ENCODE peak calls at places on chromosomes 5 and 9, in ten cellular contexts. One of them, this sample, is unnamed.

GRCh38 chr5:43389679-43390329 is 22.4 kb downstream of the CCL28 start:
- DNase-seq in breast epithelium: no peak
- DNase-seq in uterus: peak
- DNase-seq in GM12864: peak
- DNase-seq in GM23248: peak
- DNase-seq in CD8-positive, alpha-beta T cell: no peak
- DNase-seq in cardiac fibroblast: peak
- DNase-seq in hepatocyte: peak
- DNase-seq in mucosa of descending colon: no peak
- DNase-seq in suprapubic skin: no peak
- DNase-seq in this sample: peak

GRCh38 chr5:1029270-1029944 is 20.8 kb downstream of the NKD2 start:
- DNase-seq in breast epithelium: no peak
- DNase-seq in uterus: no peak
- DNase-seq in GM12864: no peak
- DNase-seq in GM23248: no peak
- DNase-seq in CD8-positive, alpha-beta T cell: no peak
- DNase-seq in cardiac fibroblast: no peak
- DNase-seq in hepatocyte: no peak
- DNase-seq in mucosa of descending colon: no peak
- DNase-seq in suprapubic skin: peak
- DNase-seq in this sample: no peak

GRCh38 chr5:141664733-141665461 is 13.7 kb upstream of the FCHSD1 start:
- DNase-seq in breast epithelium: peak
- DNase-seq in uterus: peak
- DNase-seq in GM12864: peak
- DNase-seq in GM23248: peak
- DNase-seq in CD8-positive, alpha-beta T cell: peak
- DNase-seq in cardiac fibroblast: peak
- DNase-seq in hepatocyte: peak
- DNase-seq in mucosa of descending colon: peak
- DNase-seq in suprapubic skin: no peak
- DNase-seq in this sample: peak

GRCh38 chr9:119905706-119906105 is 536.5 kb upstream of the BRINP1 start:
- DNase-seq in breast epithelium: no peak
- DNase-seq in uterus: no peak
- DNase-seq in GM12864: no peak
- DNase-seq in GM23248: peak
- DNase-seq in CD8-positive, alpha-beta T cell: no peak
- DNase-seq in cardiac fibroblast: no peak
- DNase-seq in hepatocyte: no peak
- DNase-seq in mucosa of descending colon: no peak
- DNase-seq in suprapubic skin: no peak
- DNase-seq in this sample: no peak

GRCh38 chr5:175687231-175687701 is 29.4 kb downstream of the HRH2 start:
- DNase-seq in breast epithelium: no peak
- DNase-seq in uterus: peak
- DNase-seq in GM12864: no peak
- DNase-seq in GM23248: no peak
- DNase-seq in CD8-positive, alpha-beta T cell: no peak
- DNase-seq in cardiac fibroblast: no peak
- DNase-seq in hepatocyte: no peak
- DNase-seq in mucosa of descending colon: no peak
- DNase-seq in suprapubic skin: no peak
- DNase-seq in this sample: no peak

GRCh38 chr5:141680751-141681201 is 1.3 kb downstream of the ARAP3 start:
- DNase-seq in breast epithelium: no peak
- DNase-seq in uterus: no peak
- DNase-seq in GM12864: no peak
- DNase-seq in GM23248: no peak
- DNase-seq in CD8-positive, alpha-beta T cell: no peak
- DNase-seq in cardiac fibroblast: peak
- DNase-seq in hepatocyte: no peak
- DNase-seq in mucosa of descending colon: peak
- DNase-seq in suprapubic skin: no peak
- DNase-seq in this sample: no peak

GRCh38 chr9:136603901-136604816 is 58.3 kb upstream of the NOTCH1 start:
- DNase-seq in breast epithelium: no peak
- DNase-seq in uterus: no peak
- DNase-seq in GM12864: no peak
- DNase-seq in GM23248: no peak
- DNase-seq in CD8-positive, alpha-beta T cell: no peak
- DNase-seq in cardiac fibroblast: no peak
- DNase-seq in hepatocyte: no peak
- DNase-seq in mucosa of descending colon: peak
- DNase-seq in suprapubic skin: no peak
- DNase-seq in this sample: no peak

GRCh38 chr9:1709347-1709746 is 305.8 kb upstream of the SMARCA2 start:
- DNase-seq in breast epithelium: no peak
- DNase-seq in uterus: no peak
- DNase-seq in GM12864: no peak
- DNase-seq in GM23248: peak
- DNase-seq in CD8-positive, alpha-beta T cell: no peak
- DNase-seq in cardiac fibroblast: peak
- DNase-seq in hepatocyte: no peak
- DNase-seq in mucosa of descending colon: no peak
- DNase-seq in suprapubic skin: no peak
- DNase-seq in this sample: no peak

GRCh38 chr9:90455316-90455715 is 187.3 kb downstream of the DIRAS2 start:
- DNase-seq in breast epithelium: no peak
- DNase-seq in uterus: no peak
- DNase-seq in GM12864: no peak
- DNase-seq in GM23248: no peak
- DNase-seq in CD8-positive, alpha-beta T cell: no peak
- DNase-seq in cardiac fibroblast: no peak
- DNase-seq in hepatocyte: no peak
- DNase-seq in mucosa of descending colon: no peak
- DNase-seq in suprapubic skin: no peak
- DNase-seq in this sample: no peak

GRCh38 chr5:106258591-106259125 is 1412.1 kb downstream of the EFNA5 start:
- DNase-seq in breast epithelium: no peak
- DNase-seq in uterus: no peak
- DNase-seq in GM12864: no peak
- DNase-seq in GM23248: peak
- DNase-seq in CD8-positive, alpha-beta T cell: no peak
- DNase-seq in cardiac fibroblast: peak
- DNase-seq in hepatocyte: no peak
- DNase-seq in mucosa of descending colon: no peak
- DNase-seq in suprapubic skin: no peak
- DNase-seq in this sample: no peak

GRCh38 chr9:93555370-93555769 is 21.0 kb upstream of the PHF2 start:
- DNase-seq in breast epithelium: no peak
- DNase-seq in uterus: no peak
- DNase-seq in GM12864: no peak
- DNase-seq in GM23248: no peak
- DNase-seq in CD8-positive, alpha-beta T cell: no peak
- DNase-seq in cardiac fibroblast: no peak
- DNase-seq in hepatocyte: no peak
- DNase-seq in mucosa of descending colon: no peak
- DNase-seq in suprapubic skin: no peak
- DNase-seq in this sample: no peak

GRCh38 chr9:83196946-83197345 is 134.0 kb upstream of the RASEF start:
- DNase-seq in breast epithelium: no peak
- DNase-seq in uterus: no peak
- DNase-seq in GM12864: no peak
- DNase-seq in GM23248: no peak
- DNase-seq in CD8-positive, alpha-beta T cell: no peak
- DNase-seq in cardiac fibroblast: no peak
- DNase-seq in hepatocyte: no peak
- DNase-seq in mucosa of descending colon: no peak
- DNase-seq in suprapubic skin: no peak
- DNase-seq in this sample: no peak

GRCh38 chr9:116565986-116566385 is 121.1 kb upstream of the TRIM32 start:
- DNase-seq in breast epithelium: no peak
- DNase-seq in uterus: no peak
- DNase-seq in GM12864: no peak
- DNase-seq in GM23248: peak
- DNase-seq in CD8-positive, alpha-beta T cell: no peak
- DNase-seq in cardiac fibroblast: no peak
- DNase-seq in hepatocyte: no peak
- DNase-seq in mucosa of descending colon: no peak
- DNase-seq in suprapubic skin: no peak
- DNase-seq in this sample: no peak

GRCh38 chr9:131030239-131030977 is 21.4 kb downstream of the LAMC3 start:
- DNase-seq in breast epithelium: no peak
- DNase-seq in uterus: no peak
- DNase-seq in GM12864: no peak
- DNase-seq in GM23248: no peak
- DNase-seq in CD8-positive, alpha-beta T cell: no peak
- DNase-seq in cardiac fibroblast: no peak
- DNase-seq in hepatocyte: no peak
- DNase-seq in mucosa of descending colon: no peak
- DNase-seq in suprapubic skin: no peak
- DNase-seq in this sample: no peak

GRCh38 chr9:131543141-131543540 is 2.2 kb upstream of the PRRT1B start:
- DNase-seq in breast epithelium: no peak
- DNase-seq in uterus: no peak
- DNase-seq in GM12864: no peak
- DNase-seq in GM23248: no peak
- DNase-seq in CD8-positive, alpha-beta T cell: no peak
- DNase-seq in cardiac fibroblast: no peak
- DNase-seq in hepatocyte: no peak
- DNase-seq in mucosa of descending colon: no peak
- DNase-seq in suprapubic skin: no peak
- DNase-seq in this sample: no peak

GRCh38 chr9:121267689-121268597 is at the start of gene GSN:
- DNase-seq in breast epithelium: peak
- DNase-seq in uterus: peak
- DNase-seq in GM12864: no peak
- DNase-seq in GM23248: peak
- DNase-seq in CD8-positive, alpha-beta T cell: peak
- DNase-seq in cardiac fibroblast: peak
- DNase-seq in hepatocyte: peak
- DNase-seq in mucosa of descending colon: peak
- DNase-seq in suprapubic skin: peak
- DNase-seq in this sample: no peak

GRCh38 chr5:55636711-55637110 is 75.4 kb downstream of the SLC38A9 start:
- DNase-seq in breast epithelium: no peak
- DNase-seq in uterus: peak
- DNase-seq in GM12864: no peak
- DNase-seq in GM23248: peak
- DNase-seq in CD8-positive, alpha-beta T cell: no peak
- DNase-seq in cardiac fibroblast: peak
- DNase-seq in hepatocyte: peak
- DNase-seq in mucosa of descending colon: no peak
- DNase-seq in suprapubic skin: no peak
- DNase-seq in this sample: no peak

GRCh38 chr5:122377023-122377422 is 65.0 kb downstream of the SNCAIP start:
- DNase-seq in breast epithelium: no peak
- DNase-seq in uterus: no peak
- DNase-seq in GM12864: no peak
- DNase-seq in GM23248: peak
- DNase-seq in CD8-positive, alpha-beta T cell: no peak
- DNase-seq in cardiac fibroblast: no peak
- DNase-seq in hepatocyte: no peak
- DNase-seq in mucosa of descending colon: no peak
- DNase-seq in suprapubic skin: no peak
- DNase-seq in this sample: no peak

GRCh38 chr5:158807-159447 is 32.4 kb upstream of the LRRC14B start:
- DNase-seq in breast epithelium: no peak
- DNase-seq in uterus: no peak
- DNase-seq in GM12864: no peak
- DNase-seq in GM23248: no peak
- DNase-seq in CD8-positive, alpha-beta T cell: peak
- DNase-seq in cardiac fibroblast: no peak
- DNase-seq in hepatocyte: no peak
- DNase-seq in mucosa of descending colon: no peak
- DNase-seq in suprapubic skin: peak
- DNase-seq in this sample: no peak

GRCh38 chr5:4295663-4296339 is 700.2 kb downstream of the IRX1 start:
- DNase-seq in breast epithelium: no peak
- DNase-seq in uterus: no peak
- DNase-seq in GM12864: no peak
- DNase-seq in GM23248: peak
- DNase-seq in CD8-positive, alpha-beta T cell: no peak
- DNase-seq in cardiac fibroblast: peak
- DNase-seq in hepatocyte: peak
- DNase-seq in mucosa of descending colon: no peak
- DNase-seq in suprapubic skin: no peak
- DNase-seq in this sample: no peak
- H3K4me3 ChIP-seq in breast epithelium: no peak
- H3K4me3 ChIP-seq in uterus: no peak
- H3K4me3 ChIP-seq in GM12864: no peak
- H3K4me3 ChIP-seq in GM23248: no peak
- H3K4me3 ChIP-seq in CD8-positive, alpha-beta T cell: no peak
- H3K4me3 ChIP-seq in cardiac fibroblast: no peak
- H3K4me3 ChIP-seq in hepatocyte: no peak
- H3K4me3 ChIP-seq in mucosa of descending colon: no peak
- H3K4me3 ChIP-seq in suprapubic skin: no peak
- H3K4me3 ChIP-seq in this sample: no peak

GRCh38 chr5:178120661-178121357 is 7.5 kb downstream of the N4BP3 start:
- DNase-seq in breast epithelium: peak
- DNase-seq in uterus: peak
- DNase-seq in GM12864: peak
- DNase-seq in GM23248: peak
- DNase-seq in CD8-positive, alpha-beta T cell: peak
- DNase-seq in cardiac fibroblast: peak
- DNase-seq in hepatocyte: peak
- DNase-seq in mucosa of descending colon: peak
- DNase-seq in suprapubic skin: no peak
- DNase-seq in this sample: peak
- H3K4me3 ChIP-seq in breast epithelium: no peak
- H3K4me3 ChIP-seq in uterus: peak
- H3K4me3 ChIP-seq in GM12864: no peak
- H3K4me3 ChIP-seq in GM23248: peak
- H3K4me3 ChIP-seq in CD8-positive, alpha-beta T cell: peak
- H3K4me3 ChIP-seq in cardiac fibroblast: no peak
- H3K4me3 ChIP-seq in hepatocyte: no peak
- H3K4me3 ChIP-seq in mucosa of descending colon: no peak
- H3K4me3 ChIP-seq in suprapubic skin: no peak
- H3K4me3 ChIP-seq in this sample: no peak

GRCh38 chr5:172766287-172767104 is 4.5 kb downstream of the DUSP1 start:
- DNase-seq in breast epithelium: peak
- DNase-seq in uterus: peak
- DNase-seq in GM12864: no peak
- DNase-seq in GM23248: peak
- DNase-seq in CD8-positive, alpha-beta T cell: no peak
- DNase-seq in cardiac fibroblast: peak
- DNase-seq in hepatocyte: peak
- DNase-seq in mucosa of descending colon: peak
- DNase-seq in suprapubic skin: peak
- DNase-seq in this sample: no peak
- H3K4me3 ChIP-seq in breast epithelium: peak
- H3K4me3 ChIP-seq in uterus: peak
- H3K4me3 ChIP-seq in GM12864: no peak
- H3K4me3 ChIP-seq in GM23248: peak
- H3K4me3 ChIP-seq in CD8-positive, alpha-beta T cell: no peak
- H3K4me3 ChIP-seq in cardiac fibroblast: no peak
- H3K4me3 ChIP-seq in hepatocyte: no peak
- H3K4me3 ChIP-seq in mucosa of descending colon: no peak
- H3K4me3 ChIP-seq in suprapubic skin: peak
- H3K4me3 ChIP-seq in this sample: peak

DNA sequence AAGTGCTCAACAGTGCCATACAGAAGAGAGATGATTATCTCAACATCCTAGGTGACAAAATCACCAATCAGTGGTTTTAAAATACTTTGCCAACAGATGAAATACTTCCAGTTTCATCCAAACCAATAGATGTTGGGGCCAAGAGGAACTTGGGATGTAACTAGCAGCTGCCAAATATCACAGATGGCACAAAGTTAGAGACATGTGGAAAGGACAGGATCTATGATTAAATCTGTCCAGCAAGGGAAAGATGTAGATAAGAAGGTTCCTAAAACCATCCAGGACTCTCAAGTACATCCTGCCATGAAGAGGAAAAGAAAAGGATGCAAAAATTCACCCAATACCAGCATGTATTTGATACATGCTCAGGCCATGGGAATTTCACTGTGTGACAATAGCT is 23.7 kb downstream of the TRPM3 start:
- DNase-seq in breast epithelium: no peak
- DNase-seq in uterus: no peak
- DNase-seq in GM12864: no peak
- DNase-seq in GM23248: no peak
- DNase-seq in CD8-positive, alpha-beta T cell: no peak
- DNase-seq in cardiac fibroblast: no peak
- DNase-seq in hepatocyte: no peak
- DNase-seq in mucosa of descending colon: no peak
- DNase-seq in suprapubic skin: no peak
- DNase-seq in this sample: no peak
- H3K4me3 ChIP-seq in breast epithelium: no peak
- H3K4me3 ChIP-seq in uterus: no peak
- H3K4me3 ChIP-seq in GM12864: no peak
- H3K4me3 ChIP-seq in GM23248: no peak
- H3K4me3 ChIP-seq in CD8-positive, alpha-beta T cell: no peak
- H3K4me3 ChIP-seq in cardiac fibroblast: no peak
- H3K4me3 ChIP-seq in hepatocyte: no peak
- H3K4me3 ChIP-seq in mucosa of descending colon: no peak
- H3K4me3 ChIP-seq in suprapubic skin: no peak
- H3K4me3 ChIP-seq in this sample: no peak

This sample was measured in HFF-Myc.